ENCODE peak calls at places on chromosomes 16 and 17, in seven cellular contexts. E is anterior cingulate cortex; X is CMK; A is erythroblast; H is Calu3; K is SK-N-DZ; U is stimulated activated CD8-positive, alpha-beta memory T cell treated with anti-CD3 and anti-CD28 coated beads, Interleukin-15, amount 100 ng/mL, for 24 hours. J is an unnamed sample.

GRCh38 chr17:6721744-6722143 is 8.6 kb upstream of the SLC13A5 start:
- DNase-seq in E (no peak), X (no peak), A (no peak), H (no peak), K (no peak), U (no peak), J (no peak)

GRCh38 chr17:65876985-65877384 is 314.9 kb downstream of the CEP112 start:
- DNase-seq in E (no peak), X (no peak), A (no peak), H (no peak), K (no peak), U (no peak), J (no peak)

GRCh38 chr16:87056551-87056950 is 260.6 kb downstream of the C16orf95 start:
- DNase-seq in E (no peak), X (no peak), A (no peak), H (no peak), K (no peak), U (no peak), J (no peak)

GRCh38 chr17:48728232-48729231 is at the start of gene HOXB13:
- DNase-seq in E (no peak), X (no peak), A (no peak), H (peak; percentile 70), K (peak; percentile 37), U (no peak), J (no peak)

GRCh38 chr17:5418858-5419355 is 555 bp downstream of the NUP88 start:
- DNase-seq in E (no peak), X (no peak), A (peak; percentile 79), H (peak; percentile 24), K (no peak), U (peak; percentile 19), J (peak; percentile 80)

GRCh38 chr17:6090253-6090652 is 20.1 kb downstream of the WSCD1 start:
- DNase-seq in E (no peak), X (no peak), A (no peak), H (no peak), K (no peak), U (no peak), J (no peak)

GRCh38 chr17:13952252-13952721 is 117.0 kb upstream of the COX10 start:
- DNase-seq in E (no peak), X (no peak), A (no peak), H (no peak), K (no peak), U (no peak), J (no peak)

GRCh38 chr16:49019826-49020401 is 261.7 kb downstream of the CBLN1 start:
- DNase-seq in E (peak; percentile 22), X (no peak), A (no peak), H (no peak), K (no peak), U (no peak), J (no peak)

GRCh38 chr16:27437946-27438345 is 36.0 kb downstream of the IL21R start:
- DNase-seq in E (no peak), X (no peak), A (no peak), H (no peak), K (no peak), U (no peak), J (no peak)

GRCh38 chr16:49811630-49812334 is 44.1 kb downstream of the ZNF423 start:
- DNase-seq in E (peak; percentile 60), X (no peak), A (no peak), H (no peak), K (peak; percentile 46), U (no peak), J (no peak)

GRCh38 chr17:40317345-40317873 is 8.4 kb downstream of the RARA start:
- DNase-seq in E (no peak), X (no peak), A (peak; percentile 76), H (peak; percentile 98), K (peak; percentile 78), U (no peak), J (peak; percentile 69)

GRCh38 chr17:60743812-60744211 is 66.2 kb downstream of the BCAS3 start:
- DNase-seq in E (no peak), X (no peak), A (no peak), H (peak; percentile 53), K (no peak), U (no peak), J (no peak)

GRCh38 chr16:4233431-4233830 is 8.4 kb downstream of the SRL start:
- DNase-seq in E (no peak), X (no peak), A (no peak), H (no peak), K (no peak), U (no peak), J (no peak)

GRCh38 chr17:78563189-78564145 is 13.7 kb downstream of the DNAH17 start:
- DNase-seq in E (no peak), X (no peak), A (no peak), H (no peak), K (no peak), U (no peak), J (no peak)

GRCh38 chr16:49498241-49499017 is 124.8 kb downstream of the C16orf78 start:
- DNase-seq in E (no peak), X (no peak), A (no peak), H (no peak), K (no peak), U (no peak), J (no peak)

GRCh38 chr17:4980644-4981216 is 6.7 kb downstream of the CAMTA2 start:
- DNase-seq in E (no peak), X (no peak), A (peak; percentile 68), H (peak; percentile 43), K (peak; percentile 75), U (no peak), J (peak; percentile 85)

GRCh38 chr17:9729034-9729650 is 62.2 kb downstream of the DHRS7C start:
- DNase-seq in E (no peak), X (no peak), A (peak; percentile 63), H (peak; percentile 13), K (peak; percentile 26), U (no peak), J (peak; percentile 51)

GRCh38 chr16:25210758-25211157 is 6.0 kb upstream of the AQP8 start:
- DNase-seq in E (no peak), X (peak; percentile 70), A (peak; percentile 52), H (no peak), K (no peak), U (no peak), J (peak; percentile 82)